ENCODE peak calls at places on chromosomes 1 and 21, in seven cellular contexts. A is mucosa of descending colon, T is keratinocyte, N is GM12864, P is bronchial epithelial cell, I is kidney epithelial cell, J is sigmoid colon. D is an unnamed sample.

GRCh38 chr1:40787733-40788560 is 4.4 kb downstream of the KCNQ4 start:
- DNase-seq in A (no peak), T (no peak), N (no peak), P (no peak), I (no peak), J (no peak), D (no peak)

GRCh38 chr1:248699099-248699498 is 3.5 kb downstream of the OR14I1 start:
- DNase-seq in A (no peak), T (no peak), N (no peak), P (no peak), I (no peak), J (no peak), D (no peak)

GRCh38 chr1:193850745-193851144 is 664.3 kb upstream of the B3GALT2 start:
- DNase-seq in A (no peak), T (no peak), N (no peak), P (no peak), I (no peak), J (no peak), D (no peak)

GRCh38 chr1:118250232-118250631 is 65.2 kb upstream of the SPAG17 start:
- DNase-seq in A (no peak), T (no peak), N (no peak), P (no peak), I (no peak), J (no peak), D (no peak)

GRCh38 chr1:226072347-226072746 is 9.8 kb downstream of the H3-3A start:
- DNase-seq in A (no peak), T (no peak), N (no peak), P (no peak), I (no peak), J (no peak), D (no peak)

GRCh38 chr1:151897861-151898468 is 11.3 kb downstream of the THEM4 start:
- DNase-seq in A (no peak), T (no peak), N (no peak), P (no peak), I (no peak), J (no peak), D (no peak)

GRCh38 chr21:42350899-42351543 is at the start of gene TFF2:
- DNase-seq in A (no peak), T (no peak), N (no peak), P (no peak), I (no peak), J (peak), D (no peak)

GRCh38 chr1:206941766-206942418 is 4.4 kb downstream of the PIGR start:
- DNase-seq in A (peak), T (no peak), N (no peak), P (no peak), I (peak), J (no peak), D (no peak)

GRCh38 chr1:56469640-56470371 is 109.6 kb downstream of the PLPP3 start:
- DNase-seq in A (no peak), T (no peak), N (no peak), P (peak), I (peak), J (no peak), D (no peak)

GRCh38 chr1:71097428-71097827 is 16.6 kb upstream of the ZRANB2 start:
- DNase-seq in A (no peak), T (no peak), N (no peak), P (no peak), I (no peak), J (no peak), D (no peak)

GRCh38 chr21:41419921-41420862 is 5.8 kb upstream of the MX1 start:
- DNase-seq in A (peak), T (peak), N (no peak), P (peak), I (peak), J (peak), D (no peak)

DNA sequence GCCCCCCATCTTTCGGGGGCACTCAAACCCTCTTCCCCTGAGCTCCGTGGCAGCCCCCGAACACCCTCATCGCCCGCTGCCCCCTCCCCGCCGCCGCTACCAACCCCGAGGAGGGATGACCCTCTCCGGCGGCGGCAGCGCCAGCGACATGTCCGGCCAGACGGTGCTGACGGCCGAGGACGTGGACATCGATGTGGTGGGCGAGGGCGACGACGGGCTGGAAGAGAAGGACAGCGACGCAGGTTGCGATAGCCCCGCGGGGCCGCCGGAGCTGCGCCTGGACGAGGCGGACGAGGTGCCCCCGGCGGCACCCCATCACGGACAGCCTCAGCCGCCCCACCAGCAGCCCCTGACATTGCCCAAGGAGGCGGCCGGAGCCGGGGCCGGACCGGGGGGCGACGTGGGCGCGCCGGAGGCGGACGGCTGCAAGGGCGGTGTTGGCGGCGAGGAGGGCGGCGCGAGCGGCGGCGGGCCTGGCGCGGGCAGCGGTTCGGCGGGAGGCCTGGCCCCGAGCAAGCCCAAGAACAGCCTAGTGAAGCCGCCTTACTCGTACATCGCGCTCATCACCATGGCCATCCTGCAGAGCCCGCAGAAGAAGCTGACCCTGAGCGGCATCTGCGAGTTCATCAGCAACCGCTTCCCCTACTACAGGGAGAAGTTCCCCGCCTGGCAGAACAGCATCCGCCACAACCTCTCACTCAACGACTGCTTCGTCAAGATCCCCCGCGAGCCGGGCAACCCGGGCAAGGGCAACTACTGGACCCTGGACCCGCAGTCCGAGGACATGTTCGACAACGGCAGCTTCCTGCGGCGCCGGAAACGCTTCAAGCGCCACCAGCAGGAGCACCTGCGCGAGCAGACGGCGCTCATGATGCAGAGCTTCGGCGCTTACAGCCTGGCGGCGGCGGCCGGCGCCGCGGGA is 838 bp downstream of the FOXD3 start:
- DNase-seq in A (peak), T (no peak), N (no peak), P (no peak), I (no peak), J (peak), D (no peak)
- TF ChIP-seq CTCF in A (no peak), T (peak), N (no peak), P (no peak), I (no peak), J (no peak), D (no peak)

GRCh38 chr1:45491464-45492260 is 699 bp upstream of the TESK2 start:
- DNase-seq in A (no peak), T (no peak), N (no peak), P (no peak), I (no peak), J (no peak), D (no peak)
- H3K4me3 ChIP-seq in A (peak), T (no peak), N (peak), P (no peak), I (peak), J (peak), D (peak)

DNA sequence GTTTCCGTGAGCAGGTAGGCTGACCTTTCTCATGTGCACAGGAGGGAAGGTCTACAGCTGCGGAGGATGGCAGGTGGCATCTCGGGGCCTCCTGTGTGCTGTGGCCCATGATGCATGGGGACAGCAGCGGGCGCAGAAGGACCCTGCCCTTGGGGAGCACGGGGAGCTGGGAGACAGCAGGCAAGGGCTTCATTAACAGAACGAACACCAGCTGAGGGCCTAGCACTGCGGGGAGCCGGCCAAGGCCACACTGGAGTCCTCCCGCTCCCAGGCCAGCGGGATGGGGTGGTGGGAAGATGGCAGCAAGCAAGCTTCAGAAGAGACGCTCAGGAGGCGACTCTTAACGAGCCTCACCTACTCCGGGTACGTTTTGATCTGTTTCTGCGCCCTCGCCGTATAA is 66.6 kb downstream of the SCCPDH start:
- DNase-seq in A (no peak), T (no peak), N (no peak), P (no peak), I (no peak), J (no peak), D (no peak)
- TF ChIP-seq CTCF in A (no peak), T (no peak), N (no peak), P (no peak), I (no peak), J (no peak), D (no peak)

GRCh38 chr1:33338495-33339211 is 17.8 kb upstream of the A3GALT2 start:
- DNase-seq in A (no peak), T (no peak), N (no peak), P (peak), I (no peak), J (peak), D (peak)
- H3K4me3 ChIP-seq in A (no peak), T (peak), N (no peak), P (no peak), I (no peak), J (no peak), D (peak)

DNA sequence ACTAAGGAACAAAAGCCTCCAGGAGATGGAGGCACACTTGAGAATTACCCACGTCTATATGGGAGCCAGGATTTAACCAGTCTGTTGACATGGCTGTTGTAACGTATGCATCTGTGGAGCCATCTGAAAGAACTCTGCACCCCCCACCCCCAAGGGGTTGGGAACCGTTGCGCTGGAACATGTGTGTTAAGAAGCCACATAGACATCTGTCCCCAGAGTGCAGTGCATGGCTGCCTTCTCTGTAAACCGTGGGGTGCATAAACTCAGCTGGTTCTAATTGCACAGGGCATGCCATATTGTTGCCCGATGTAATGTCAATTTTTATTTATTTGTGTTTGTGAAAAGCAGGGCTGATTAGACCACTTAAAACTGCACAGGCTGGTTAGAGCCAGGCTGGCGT is 70.2 kb upstream of the ROR1 start:
- DNase-seq in A (no peak), T (no peak), N (no peak), P (no peak), I (no peak), J (peak), D (no peak)
- TF ChIP-seq CTCF in A (no peak), T (no peak), N (no peak), P (no peak), I (no peak), J (no peak), D (no peak)